ENCODE peak calls at places on chromosome 4, in nine cellular contexts. U, D, W, B, A, Q, M, P and Y are unnamed samples. For H3K9me3, the result is how much of the 10 kb centered on the place peaks cover.

GRCh38 chr4:53558061-53558801 is 33.1 kb downstream of the LNX1 start:
- DNase-seq in U (no peak), D (no peak), W (peak), B (no peak), A (no peak), Q (no peak), M (no peak), P (peak), Y (no peak)

GRCh38 chr4:85114526-85114925 is 148.0 kb upstream of the WDFY3 start:
- DNase-seq in U (no peak), D (no peak), W (no peak), B (no peak), A (no peak), Q (no peak), M (no peak), P (no peak), Y (no peak)

GRCh38 chr4:3607690-3608514 is 75.7 kb upstream of the LRPAP1 start:
- DNase-seq in U (no peak), D (no peak), W (no peak), B (no peak), A (no peak), Q (no peak), M (no peak), P (no peak), Y (no peak)

GRCh38 chr4:77959566-77960338 is 97.1 kb downstream of the MRPL1 start:
- DNase-seq in U (peak), D (no peak), W (peak), B (no peak), A (peak), Q (peak), M (peak), P (peak), Y (no peak)

GRCh38 chr4:61772116-61772515 is 572.0 kb downstream of the ADGRL3 start:
- DNase-seq in U (no peak), D (no peak), W (no peak), B (no peak), A (no peak), Q (no peak), M (no peak), P (no peak), Y (no peak)

GRCh38 chr4:25032126-25032525 is 1.4 kb upstream of the LGI2 start:
- DNase-seq in U (no peak), D (no peak), W (no peak), B (no peak), A (peak), Q (no peak), M (no peak), P (no peak), Y (no peak)

GRCh38 chr4:31807036-31807435 is 1086.9 kb downstream of the PCDH7 start:
- DNase-seq in U (no peak), D (no peak), W (no peak), B (no peak), A (no peak), Q (no peak), M (no peak), P (no peak), Y (no peak)

GRCh38 chr4:174058846-174059245 is 224.6 kb downstream of the FBXO8 start:
- DNase-seq in U (no peak), D (no peak), W (no peak), B (no peak), A (no peak), Q (no peak), M (no peak), P (no peak), Y (no peak)

GRCh38 chr4:76212851-76213414 is 691 bp downstream of the SCARB2 start:
- DNase-seq in U (no peak), D (no peak), W (peak), B (no peak), A (peak), Q (no peak), M (no peak), P (peak), Y (peak)

GRCh38 chr4:89353514-89353913 is 45.9 kb upstream of the GPRIN3 start:
- DNase-seq in U (no peak), D (no peak), W (no peak), B (no peak), A (no peak), Q (no peak), M (no peak), P (no peak), Y (no peak)

GRCh38 chr4:110108470-110108869 is 89.9 kb downstream of the ELOVL6 start:
- DNase-seq in U (no peak), D (no peak), W (no peak), B (no peak), A (no peak), Q (no peak), M (no peak), P (no peak), Y (no peak)

GRCh38 chr4:185344743-185345538 is 50.8 kb downstream of the LRP2BP start:
- DNase-seq in U (no peak), D (no peak), W (no peak), B (no peak), A (no peak), Q (no peak), M (no peak), P (peak), Y (no peak)

GRCh38 chr4:54384563-54384962 is 155.5 kb downstream of the PDGFRA start:
- DNase-seq in U (peak), D (no peak), W (peak), B (no peak), A (peak), Q (no peak), M (peak), P (peak), Y (peak)

GRCh38 chr4:186685744-186686143 is 37.9 kb downstream of the FAT1 start:
- DNase-seq in U (no peak), D (no peak), W (no peak), B (no peak), A (peak), Q (peak), M (peak), P (no peak), Y (no peak)

GRCh38 chr4:32519060-32519459 is 1798.9 kb downstream of the PCDH7 start:
- DNase-seq in U (no peak), D (no peak), W (no peak), B (no peak), A (no peak), Q (no peak), M (no peak), P (no peak), Y (no peak)

GRCh38 chr4:16670726-16671125 is 227.7 kb downstream of the LDB2 start:
- DNase-seq in U (no peak), D (no peak), W (no peak), B (no peak), A (no peak), Q (no peak), M (no peak), P (no peak), Y (no peak)

GRCh38 chr4:16663722-16664121 is 234.7 kb downstream of the LDB2 start:
- DNase-seq in U (no peak), D (no peak), W (no peak), B (no peak), A (no peak), Q (no peak), M (no peak), P (no peak), Y (no peak)

GRCh38 chr4:16665942-16666586 is 232.4 kb downstream of the LDB2 start:
- DNase-seq in U (no peak), D (no peak), W (no peak), B (no peak), A (no peak), Q (no peak), M (no peak), P (no peak), Y (no peak)

GRCh38 chr4:16669036-16669435 is 229.4 kb downstream of the LDB2 start:
- DNase-seq in U (no peak), D (no peak), W (no peak), B (no peak), A (no peak), Q (no peak), M (no peak), P (no peak), Y (no peak)

DNA sequence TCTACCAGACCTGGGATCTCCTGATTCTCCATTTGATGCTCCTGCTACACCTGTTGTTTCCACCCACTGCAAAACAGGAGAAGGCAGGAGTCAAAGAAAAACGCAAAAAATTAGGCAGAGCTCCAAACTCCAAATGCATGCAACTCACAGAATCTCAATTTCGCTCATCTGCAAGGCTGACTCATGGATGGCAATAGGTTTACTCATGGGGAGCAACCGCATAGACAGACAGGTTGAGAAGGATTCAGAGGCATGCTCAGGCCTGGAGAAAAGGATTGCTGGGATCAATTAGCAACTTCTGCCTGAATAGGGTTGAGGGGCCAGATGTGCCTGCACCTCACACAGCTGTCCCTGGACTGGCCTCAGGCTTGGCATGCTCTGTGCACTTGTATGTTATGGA is 231.0 kb downstream of the LDB2 start:
- DNase-seq in U (no peak), D (no peak), W (no peak), B (no peak), A (no peak), Q (peak), M (no peak), P (no peak), Y (no peak)
- H3K9me3 ChIP-seq in U (under half), D (under half), W (under half), B (under half), A (under half), Q (under half), M (under half), P (under half), Y (under half)

DNA sequence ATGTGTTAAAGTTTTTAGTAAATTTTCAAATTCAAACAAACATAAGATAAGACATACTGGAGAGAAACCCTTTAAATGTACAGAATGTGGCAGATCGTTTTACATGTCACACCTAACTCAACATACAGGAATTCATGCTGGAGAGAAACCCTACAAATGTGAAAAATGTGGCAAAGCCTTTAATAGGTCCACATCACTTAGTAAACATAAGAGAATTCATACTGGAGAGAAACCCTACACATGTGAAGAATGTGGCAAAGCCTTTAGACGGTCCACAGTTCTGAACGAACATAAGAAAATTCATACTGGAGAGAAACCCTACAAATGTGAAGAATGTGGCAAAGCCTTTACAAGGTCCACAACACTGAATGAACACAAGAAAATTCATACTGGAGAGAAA is 32.8 kb downstream of the ZNF595 start:
- DNase-seq in U (no peak), D (no peak), W (no peak), B (no peak), A (no peak), Q (no peak), M (no peak), P (no peak), Y (no peak)
- H3K9me3 ChIP-seq in U (under half), D (half or more), W (half or more), B (under half), A (half or more), Q (under half), M (half or more), P (under half), Y (half or more)

GRCh38 chr4:122762966-122763716 is 30.6 kb downstream of the BBS12 start:
- DNase-seq in U (no peak), D (no peak), W (peak), B (no peak), A (no peak), Q (no peak), M (no peak), P (no peak), Y (no peak)

GRCh38 chr4:122764808-122765189 is 32.3 kb downstream of the BBS12 start:
- DNase-seq in U (no peak), D (no peak), W (no peak), B (no peak), A (peak), Q (peak), M (no peak), P (peak), Y (no peak)

GRCh38 chr4:122759639-122760310 is 27.3 kb downstream of the BBS12 start:
- DNase-seq in U (no peak), D (no peak), W (no peak), B (no peak), A (no peak), Q (no peak), M (no peak), P (no peak), Y (no peak)

GRCh38 chr4:122764071-122764807 is 31.7 kb downstream of the BBS12 start:
- DNase-seq in U (no peak), D (no peak), W (no peak), B (no peak), A (no peak), Q (no peak), M (no peak), P (peak), Y (no peak)

GRCh38 chr4:122762520-122762919 is 30.0 kb downstream of the BBS12 start:
- DNase-seq in U (no peak), D (no peak), W (no peak), B (no peak), A (no peak), Q (no peak), M (no peak), P (no peak), Y (peak)
- H3K9me3 ChIP-seq in U (under half), D (under half), W (under half), B (under half), A (under half), Q (under half), M (under half), P (under half), Y (under half)

GRCh38 chr4:135225551-135225950 is 1024.0 kb upstream of the PABPC4L start:
- DNase-seq in U (no peak), D (no peak), W (no peak), B (no peak), A (no peak), Q (no peak), M (no peak), P (no peak), Y (no peak)

DNA sequence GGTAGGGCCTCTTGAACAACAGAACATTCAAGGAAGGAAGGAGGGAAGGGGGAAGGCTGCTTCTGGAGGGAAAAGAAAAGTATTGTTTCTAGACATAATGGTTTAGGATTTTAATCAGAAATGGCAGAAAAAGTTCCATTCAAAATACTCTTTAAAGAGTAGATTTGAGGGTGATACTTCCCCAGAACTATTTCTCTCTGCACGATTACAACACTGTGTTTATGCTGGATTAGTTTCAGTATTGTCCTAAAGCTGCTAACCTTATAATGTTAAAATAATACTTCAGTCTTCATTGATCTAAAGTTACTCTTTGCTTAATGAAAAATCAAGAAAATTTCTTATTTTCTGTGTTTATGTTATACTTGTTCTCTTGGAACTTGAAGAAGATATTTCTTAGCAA is 1026.3 kb upstream of the PABPC4L start:
- DNase-seq in U (no peak), D (no peak), W (no peak), B (no peak), A (no peak), Q (no peak), M (no peak), P (no peak), Y (no peak)
- H3K9me3 ChIP-seq in U (under half), D (under half), W (under half), B (under half), A (under half), Q (under half), M (under half), P (under half), Y (under half)